ENCODE peak calls at places on chromosome 1, in six cellular contexts. A, I, D, O, G and M are unnamed samples.

GRCh38 chr1:81799939-81800740 is 594 bp upstream of the ADGRL2 start:
- DNase-seq in I (no peak), G (peak), D (peak), A (peak), O (no peak), M (peak)

GRCh38 chr1:42679364-42679983 is 2.7 kb upstream of the YBX1 start:
- DNase-seq in A (no peak), G (no peak), I (no peak), D (no peak), O (no peak), M (no peak)

GRCh38 chr1:203168991-203169390 is 6.6 kb downstream of the MYBPH start:
- DNase-seq in I (no peak), O (no peak), G (no peak), D (no peak), A (peak), M (no peak)

GRCh38 chr1:40244138-40244744 is 3.5 kb upstream of the TMCO2 start:
- DNase-seq in O (no peak), I (no peak), D (no peak), G (no peak), A (no peak), M (no peak)

GRCh38 chr1:238377280-238377919 is 486.7 kb upstream of the ZP4 start:
- DNase-seq in D (no peak), O (no peak), I (no peak), A (no peak), G (no peak), M (no peak)

GRCh38 chr1:170768929-170769328 is 105.0 kb downstream of the PRRX1 start:
- DNase-seq in O (no peak), A (no peak), I (no peak), G (no peak), D (no peak), M (no peak)

GRCh38 chr1:10510520-10511493 is 36.1 kb downstream of the PEX14 start:
- DNase-seq in O (peak), D (no peak), A (no peak), I (peak), G (peak), M (no peak)

GRCh38 chr1:209172286-209172685 is 411.2 kb upstream of the CAMK1G start:
- DNase-seq in A (no peak), I (no peak), D (no peak), O (no peak), G (peak), M (no peak)

GRCh38 chr1:42756956-42757891 is 9.6 kb downstream of the P3H1 start:
- DNase-seq in G (peak), O (no peak), D (peak), A (no peak), I (no peak), M (no peak)

GRCh38 chr1:109479311-109479710 is 4.4 kb upstream of the ATXN7L2 start:
- DNase-seq in I (no peak), O (no peak), G (no peak), D (no peak), A (no peak), M (no peak)

GRCh38 chr1:223700942-223701637 is 11.2 kb upstream of the CAPN2 start:
- DNase-seq in A (no peak), O (peak), I (no peak), G (peak), D (no peak), M (no peak)

GRCh38 chr1:16617101-16617727 is 3.9 kb upstream of the NBPF1 start:
- DNase-seq in G (no peak), A (peak), O (peak), I (no peak), D (no peak), M (no peak)

GRCh38 chr1:31581821-31582810 is 5.8 kb downstream of the TINAGL1 start:
- DNase-seq in A (no peak), O (no peak), I (no peak), G (no peak), D (no peak), M (no peak)

GRCh38 chr1:246176126-246177024 is 330.7 kb downstream of the SMYD3 start:
- DNase-seq in O (no peak), I (no peak), D (no peak), A (no peak), G (no peak), M (no peak)

GRCh38 chr1:36955016-36955415 is 79.3 kb downstream of the GRIK3 start:
- DNase-seq in I (no peak), O (no peak), G (no peak), D (no peak), A (no peak), M (no peak)

GRCh38 chr1:230084408-230085177 is 17.6 kb downstream of the GALNT2 start:
- DNase-seq in G (peak), A (no peak), O (peak), I (no peak), D (no peak), M (peak)

GRCh38 chr1:241608379-241609033 is 31.7 kb downstream of the CHML start:
- DNase-seq in G (peak), I (no peak), O (no peak), D (no peak), A (no peak), M (no peak)

GRCh38 chr1:168512864-168513595 is 30.8 kb downstream of the XCL2 start:
- DNase-seq in A (no peak), D (no peak), O (no peak), I (no peak), G (no peak), M (no peak)

GRCh38 chr1:210254298-210254697 is 21.7 kb downstream of the SERTAD4 start:
- DNase-seq in D (no peak), I (no peak), A (no peak), G (no peak), O (no peak), M (no peak)

GRCh38 chr1:111725192-111725591 is 14.0 kb downstream of the INKA2 start:
- DNase-seq in O (no peak), G (no peak), I (no peak), D (no peak), A (no peak), M (no peak)

GRCh38 chr1:19967808-19968207 is 11.6 kb downstream of the PLA2G2A start:
- DNase-seq in G (no peak), O (no peak), D (no peak), I (no peak), A (no peak), M (peak)

GRCh38 chr1:65339866-65340483 is 30.6 kb downstream of the DNAJC6 start:
- DNase-seq in I (no peak), O (no peak), A (no peak), G (peak), D (no peak), M (no peak)

GRCh38 chr1:33250217-33250616 is 6.1 kb upstream of the ZNF362 start:
- DNase-seq in I (no peak), O (no peak), A (no peak), G (no peak), D (no peak), M (no peak)

GRCh38 chr1:78176448-78176847 is 130.7 kb downstream of the GIPC2 start:
- DNase-seq in G (peak), I (no peak), A (no peak), D (peak), O (no peak), M (no peak)

GRCh38 chr1:203069028-203069804 is 16.6 kb downstream of the MYOG start:
- DNase-seq in G (no peak), I (no peak), A (no peak), D (no peak), O (no peak), M (no peak)

GRCh38 chr1:232704694-232705680 is 75.1 kb upstream of the SIPA1L2 start:
- DNase-seq in D (peak), A (no peak), G (peak), I (no peak), O (no peak), M (peak)

GRCh38 chr1:22472596-22472995 is 20.9 kb downstream of the ZBTB40 start:
- DNase-seq in O (no peak), D (no peak), G (no peak), I (no peak), A (no peak), M (no peak)

GRCh38 chr1:172135923-172136610 is 284.4 kb upstream of the C1orf105 start:
- DNase-seq in I (no peak), A (no peak), G (peak), O (no peak), D (no peak), M (no peak)

GRCh38 chr1:111142358-111142975 is 2.4 kb downstream of the CEPT1 start:
- DNase-seq in D (no peak), A (no peak), O (no peak), G (no peak), I (no peak), M (no peak)

GRCh38 chr1:5297878-5298239 is 643.5 kb downstream of the AJAP1 start:
- DNase-seq in G (no peak), I (no peak), O (no peak), D (no peak), A (no peak), M (no peak)

GRCh38 chr1:196001188-196001587 is 607.1 kb downstream of the KCNT2 start:
- DNase-seq in O (no peak), I (no peak), G (no peak), A (no peak), D (no peak), M (no peak)

GRCh38 chr1:55284856-55285255 is 69.7 kb upstream of the USP24 start:
- DNase-seq in I (no peak), D (peak), O (no peak), G (peak), A (no peak), M (no peak)

GRCh38 chr1:211753649-211754251 is 76.8 kb downstream of the LPGAT1 start:
- DNase-seq in I (no peak), A (no peak), D (no peak), G (no peak), O (no peak), M (no peak)

GRCh38 chr1:4594286-4594991 is 60.0 kb upstream of the AJAP1 start:
- DNase-seq in I (no peak), O (no peak), A (no peak), G (no peak), D (no peak), M (no peak)

GRCh38 chr1:202501281-202501680 is 152.8 kb downstream of the PPP1R12B start:
- DNase-seq in G (peak), D (peak), O (no peak), A (no peak), I (no peak), M (no peak)

GRCh38 chr1:210758761-210759160 is 375.2 kb downstream of the KCNH1 start:
- DNase-seq in D (no peak), A (no peak), I (no peak), G (peak), O (no peak), M (no peak)

GRCh38 chr1:116485071-116485735 is 85.6 kb downstream of the CD58 start:
- DNase-seq in I (peak), O (peak), D (peak), A (peak), G (peak), M (peak)